ENCODE peak calls at places on chromosomes 3 and 15, in eight cellular contexts. I is germinal center; Q is HTR-8/SVneo; H is NCI-H1694 treated with DMSO at 0.1 percent for 48 hours; J is ecto neural progenitor cell; X is skeletal muscle cell; V is CD8-positive, alpha-beta T cell; K is NCI-H460. M is an unnamed sample.

GRCh38 chr15:69380100-69380725 is 33.9 kb upstream of the KIF23 start:
- DNase-seq in J (no peak), Q (no peak), K (no peak), I (no peak), X (no peak), H (no peak), V (no peak), M (no peak)

GRCh38 chr3:66817946-66818557 is 180.1 kb upstream of the KBTBD8 start:
- DNase-seq in X (no peak), V (no peak), I (no peak), J (no peak), K (no peak), Q (no peak), H (no peak), M (peak)

GRCh38 chr15:89912674-89913396 is at the start of gene ARPIN:
- DNase-seq in J (peak), H (no peak), X (no peak), V (peak), I (no peak), Q (peak), K (peak), M (no peak)

GRCh38 chr15:23564798-23565394 is 578 bp upstream of the MKRN3 start:
- DNase-seq in I (no peak), H (peak), J (no peak), V (no peak), K (no peak), Q (no peak), X (no peak), M (no peak)

GRCh38 chr3:193829781-193830180 is 236.8 kb downstream of the OPA1 start:
- DNase-seq in K (no peak), X (peak), Q (peak), V (no peak), I (no peak), H (no peak), J (no peak), M (no peak)

GRCh38 chr3:133246773-133247172 is 153.1 kb upstream of the BFSP2 start:
- DNase-seq in Q (no peak), I (no peak), V (no peak), K (no peak), J (no peak), H (no peak), X (no peak), M (no peak)

GRCh38 chr3:61627768-61628185 is 66.4 kb downstream of the PTPRG start:
- DNase-seq in H (no peak), X (peak), I (no peak), V (no peak), Q (peak), J (no peak), K (no peak), M (peak)

GRCh38 chr15:58228708-58229107 is 90.5 kb downstream of the AQP9 start:
- DNase-seq in Q (no peak), K (no peak), H (no peak), I (no peak), J (no peak), X (peak), V (no peak), M (no peak)

GRCh38 chr3:116432795-116433194 is 12.5 kb downstream of the LSAMP start:
- DNase-seq in J (no peak), X (no peak), H (no peak), K (peak), Q (no peak), V (no peak), I (no peak), M (no peak)

GRCh38 chr3:40873456-40873855 is 325.8 kb upstream of the CTNNB1 start:
- DNase-seq in K (no peak), X (no peak), V (no peak), H (no peak), I (no peak), Q (no peak), J (no peak), M (no peak)

GRCh38 chr15:76553564-76553963 is 217.0 kb downstream of the ISL2 start:
- DNase-seq in I (no peak), Q (no peak), V (no peak), H (no peak), X (no peak), J (no peak), K (no peak), M (no peak)

GRCh38 chr3:17806201-17806600 is 63.8 kb upstream of the TBC1D5 start:
- DNase-seq in J (no peak), K (no peak), Q (no peak), H (no peak), V (no peak), X (no peak), I (no peak), M (no peak)

GRCh38 chr3:107024481-107025153 is 352.6 kb upstream of the CCDC54 start:
- DNase-seq in Q (no peak), V (no peak), K (no peak), H (peak), X (no peak), I (no peak), J (no peak), M (no peak)

GRCh38 chr15:77748078-77749064 is 115.7 kb upstream of the LINGO1 start:
- DNase-seq in I (no peak), J (no peak), K (no peak), V (no peak), H (no peak), Q (no peak), X (no peak), M (no peak)

GRCh38 chr3:169668957-169669681 is 5.6 kb upstream of the MECOM start:
- DNase-seq in V (peak), J (peak), X (no peak), I (peak), H (peak), Q (peak), K (peak), M (peak)

GRCh38 chr15:101017935-101018849 is 99.0 kb downstream of the LRRK1 start:
- DNase-seq in V (no peak), K (no peak), H (no peak), Q (no peak), I (no peak), X (no peak), J (no peak), M (no peak)

GRCh38 chr3:151146731-151147091 is 56.3 kb downstream of the GPR171 start:
- DNase-seq in V (no peak), H (no peak), Q (no peak), J (no peak), X (no peak), I (no peak), K (no peak), M (no peak)

GRCh38 chr3:2334921-2335320 is 236.3 kb downstream of the CNTN4 start:
- DNase-seq in J (no peak), K (no peak), V (no peak), I (no peak), Q (no peak), H (no peak), X (no peak), M (no peak)

GRCh38 chr3:66722675-66723074 is 221.9 kb upstream of the LRIG1 start:
- DNase-seq in V (no peak), K (no peak), I (no peak), X (peak), Q (peak), J (no peak), H (no peak), M (no peak)

GRCh38 chr3:126515066-126515706 is 2.4 kb downstream of the UROC1 start:
- DNase-seq in J (no peak), K (no peak), X (no peak), H (no peak), Q (no peak), V (no peak), I (no peak), M (no peak)

GRCh38 chr3:77873599-77873998 is 833.7 kb downstream of the ROBO2 start:
- DNase-seq in I (no peak), H (no peak), X (no peak), J (no peak), K (no peak), Q (no peak), V (no peak), M (no peak)

GRCh38 chr3:127674793-127675189 is 2.0 kb downstream of the ABTB1 start:
- DNase-seq in H (no peak), V (peak), X (no peak), Q (no peak), K (no peak), J (no peak), I (no peak), M (no peak)

GRCh38 chr15:83276661-83277060 is 7.8 kb downstream of the BNC1 start:
- DNase-seq in V (no peak), X (no peak), J (no peak), Q (no peak), H (no peak), I (no peak), K (no peak), M (no peak)

GRCh38 chr3:191246628-191247027 is 47.6 kb downstream of the OSTN start:
- DNase-seq in J (no peak), X (no peak), I (no peak), Q (peak), H (no peak), K (no peak), V (no peak), M (no peak)

GRCh38 chr3:43016513-43016865 is 37.4 kb downstream of the GASK1A start:
- DNase-seq in I (no peak), K (no peak), V (no peak), H (no peak), X (no peak), J (no peak), Q (no peak), M (no peak)

GRCh38 chr3:43346990-43347749 is 60.8 kb downstream of the SNRK start:
- DNase-seq in H (no peak), I (no peak), J (no peak), K (no peak), V (peak), X (no peak), Q (no peak), M (no peak)

GRCh38 chr3:63979093-63979492 is 44.2 kb downstream of the PSMD6 start:
- DNase-seq in K (no peak), Q (no peak), J (no peak), I (no peak), V (peak), H (no peak), X (no peak), M (no peak)

M was measured in HAP-1.